ENCODE peak calls at places on chromosomes 11 and 22, in nine cellular contexts. U, G, I, J, F, E, Q, T and Z are unnamed samples.

GRCh38 chr11:57901756-57902155 is 121.9 kb upstream of the OR9Q1 start:
- DNase-seq in E (no peak), U (no peak), J (no peak), I (no peak), G (peak; percentile 4), T (no peak), F (no peak), Q (no peak), Z (no peak)

GRCh38 chr11:8913961-8914660 is 3.1 kb downstream of the AKIP1 start:
- DNase-seq in U (peak; percentile 64), G (no peak), T (no peak), F (peak; percentile 80), J (peak; percentile 54), E (no peak), I (peak; percentile 59), Q (peak; percentile 64), Z (peak; percentile 63)

GRCh38 chr22:23370251-23370650 is 189.9 kb downstream of the BCR start:
- DNase-seq in U (no peak), J (no peak), F (no peak), G (no peak), T (no peak), I (no peak), Q (no peak), E (no peak), Z (no peak)

GRCh38 chr11:62179995-62180394 is 10.0 kb upstream of the SCGB1D1 start:
- DNase-seq in G (no peak), I (no peak), F (no peak), U (no peak), E (peak; percentile 45), J (no peak), T (no peak), Q (no peak), Z (no peak)

GRCh38 chr11:112320668-112321067 is 60.0 kb upstream of the PLET1 start:
- DNase-seq in J (peak; percentile 88), E (peak; percentile 72), Q (no peak), G (no peak), F (no peak), I (peak; percentile 50), U (peak; percentile 93), T (peak; percentile 66), Z (peak; percentile 16)

GRCh38 chr11:18707811-18708340 is 9.3 kb downstream of the TMEM86A start:
- DNase-seq in Q (no peak), U (no peak), F (no peak), T (no peak), G (no peak), J (no peak), I (no peak), E (no peak), Z (no peak)

GRCh38 chr11:70462818-70463477 is 64.6 kb downstream of the CTTN start:
- DNase-seq in T (no peak), U (no peak), F (peak; percentile 25), I (no peak), J (no peak), G (no peak), E (no peak), Q (no peak), Z (no peak)

GRCh38 chr22:22753526-22754267 is 109.3 kb downstream of the GGTLC2 start:
- DNase-seq in F (peak; percentile 70), E (peak; percentile 27), U (peak; percentile 42), J (peak; percentile 2), Q (peak; percentile 70), T (no peak), I (no peak), G (no peak), Z (no peak)

GRCh38 chr11:17277024-17277584 is 565 bp downstream of the NUCB2 start:
- DNase-seq in J (peak; percentile 65), I (no peak), E (peak; percentile 16), Q (no peak), G (no peak), F (peak; percentile 87), U (peak; percentile 56), T (no peak), Z (no peak)

GRCh38 chr11:124611016-124611571 is at the start of gene PANX3:
- DNase-seq in E (no peak), I (no peak), G (no peak), T (no peak), Q (no peak), F (no peak), J (peak; percentile 52), U (no peak), Z (no peak)

GRCh38 chr22:38467904-38468760 is at the start of gene KDELR3:
- DNase-seq in T (peak; percentile 30), U (peak; percentile 83), Q (peak; percentile 57), G (no peak), F (peak; percentile 69), J (peak; percentile 76), I (peak; percentile 61), E (peak; percentile 46), Z (no peak)

GRCh38 chr11:96842731-96843130 is 452.9 kb downstream of the JRKL start:
- DNase-seq in I (no peak), J (no peak), E (no peak), F (no peak), T (no peak), Q (no peak), G (no peak), U (no peak), Z (no peak)

GRCh38 chr11:35549787-35550186 is 24.4 kb upstream of the PAMR1 start:
- DNase-seq in U (peak; percentile 87), G (no peak), Q (peak; percentile 34), E (no peak), I (peak; percentile 93), F (no peak), J (peak; percentile 99), T (peak; percentile 95), Z (no peak)

GRCh38 chr11:20113147-20113435 is 47.2 kb downstream of the DBX1 start:
- DNase-seq in Q (no peak), I (no peak), U (no peak), T (no peak), G (no peak), F (no peak), E (no peak), J (peak; percentile 69), Z (no peak)

GRCh38 chr11:94753630-94754029 is 14.5 kb upstream of the AMOTL1 start:
- DNase-seq in Q (no peak), I (no peak), U (no peak), G (no peak), T (no peak), E (no peak), J (no peak), F (no peak), Z (no peak)

GRCh38 chr11:34600339-34601084 is 20.4 kb upstream of the EHF start:
- DNase-seq in F (no peak), T (no peak), J (peak; percentile 64), Q (no peak), I (peak; percentile 37), G (no peak), E (peak; percentile 36), U (peak; percentile 61), Z (no peak)

GRCh38 chr11:14904745-14905103 is 12.7 kb upstream of the CYP2R1 start:
- DNase-seq in Q (peak; percentile 77), U (peak; percentile 76), T (no peak), F (peak; percentile 86), G (peak; percentile 2), E (peak; percentile 55), I (peak; percentile 64), J (peak; percentile 52), Z (peak; percentile 58)

DNA sequence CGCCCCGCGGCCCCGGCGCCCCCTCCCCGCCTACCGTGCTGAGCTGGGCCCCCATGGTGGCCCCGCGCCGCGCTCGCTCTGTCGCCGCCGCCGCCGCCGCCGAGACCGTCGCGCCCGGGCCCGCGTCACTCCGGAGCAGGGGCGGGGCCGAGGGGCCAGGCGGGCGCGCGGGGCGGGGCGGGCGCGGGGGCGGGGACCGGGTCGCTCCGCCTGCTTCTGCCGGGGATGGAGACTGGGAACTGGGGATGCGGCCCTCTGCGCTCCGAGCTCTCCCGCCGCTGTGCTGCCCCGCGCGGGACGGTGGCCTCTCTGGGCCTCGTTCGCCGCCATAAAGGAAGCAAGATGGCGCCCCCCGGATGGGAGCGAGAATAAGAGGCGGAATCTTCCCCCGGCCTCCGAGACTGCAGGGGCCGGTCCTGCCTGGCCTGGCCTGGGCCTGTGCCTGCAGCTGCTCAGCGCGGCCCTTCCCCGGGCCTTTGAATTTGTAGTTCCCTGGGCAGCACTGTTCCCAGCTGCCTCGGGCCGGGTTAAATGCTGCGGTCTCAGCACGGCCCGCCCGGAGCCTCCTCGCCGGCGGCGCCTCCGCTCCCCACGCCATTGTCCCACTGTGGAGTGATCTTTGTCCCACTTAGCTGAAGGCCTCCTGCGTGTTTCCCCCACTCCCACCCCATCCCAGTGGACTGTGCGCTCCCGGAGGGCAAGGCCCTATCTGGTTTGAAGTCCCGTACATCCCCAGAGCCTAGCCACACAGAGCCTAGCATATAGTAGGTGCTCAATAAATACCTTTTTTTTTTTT is at the start of gene CYB5R3:
- DNase-seq in F (peak; percentile 83), T (no peak), U (peak; percentile 90), G (peak; percentile 36), Q (peak; percentile 93), E (peak; percentile 78), I (peak; percentile 86), J (peak; percentile 82), Z (peak; percentile 83)
- TF ChIP-seq CTCF in F (no peak), T (no peak), U (no peak), G (no peak), Q (no peak), E (no peak), I (no peak), J (no peak), Z (peak; percentile 24)

DNA sequence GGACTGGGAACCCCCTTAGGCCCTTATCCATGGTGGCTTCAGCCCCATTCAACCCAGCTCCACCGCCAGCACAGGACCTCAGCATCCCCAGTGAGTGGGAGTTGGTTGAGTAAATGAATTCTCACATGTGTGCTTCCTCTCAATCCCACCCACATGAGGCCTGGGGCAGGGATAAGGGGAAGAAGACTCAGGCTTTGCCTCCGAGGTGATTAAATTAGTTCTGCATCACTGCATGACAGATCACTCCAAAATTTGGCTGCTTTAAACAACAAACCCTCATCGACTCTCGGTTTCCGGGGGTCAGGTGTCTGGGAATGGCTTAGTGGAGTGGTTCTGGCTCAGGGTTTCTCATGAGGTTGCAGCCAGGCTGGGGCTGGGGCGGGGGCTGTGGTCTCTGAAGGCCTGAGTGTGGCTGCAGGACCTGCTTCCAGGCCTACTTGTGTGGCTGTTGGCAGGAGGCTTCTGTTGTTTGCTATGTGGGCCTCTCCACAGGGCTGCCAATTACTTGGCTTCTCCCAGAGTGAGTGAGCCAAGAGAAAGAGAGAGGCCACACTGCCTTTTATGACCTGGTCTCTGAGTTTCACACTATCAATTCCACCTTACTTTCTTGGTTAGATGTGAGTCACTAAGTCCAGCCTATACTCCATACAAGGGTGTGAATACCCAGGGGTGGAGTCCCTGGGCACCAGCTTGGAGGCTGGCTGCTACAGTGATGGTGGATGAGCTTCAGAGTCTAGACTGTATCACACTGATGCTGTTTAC is 15.9 kb downstream of the MOGAT2 start:
- DNase-seq in Q (peak; percentile 39), F (no peak), U (no peak), J (peak; percentile 70), T (no peak), G (no peak), E (peak; percentile 13), I (no peak), Z (no peak)
- H3K4me3 ChIP-seq in Q (no peak overlapping the region), F (no peak overlapping the region), U (no peak overlapping the region), J (no peak overlapping the region), T (no peak overlapping the region), G (no peak overlapping the region), E (no peak overlapping the region), I (no peak overlapping the region), Z (no peak overlapping the region)

GRCh38 chr22:17754233-17754925 is 19.9 kb downstream of the BID start:
- DNase-seq in J (no peak), G (no peak), Q (peak; percentile 62), E (no peak), I (no peak), T (no peak), F (peak; percentile 41), U (no peak), Z (peak; percentile 11)
- TF ChIP-seq CTCF in J (no peak), G (no peak), Q (peak; percentile 51), E (no peak), I (peak; percentile 32), T (peak; percentile 5), F (peak; percentile 30), U (peak; percentile 26), Z (no peak)

GRCh38 chr22:41752011-41752975 is 48.2 kb upstream of the CCDC134 start:
- DNase-seq in Q (no peak), F (no peak), J (no peak), I (no peak), T (no peak), G (no peak), U (no peak), E (no peak), Z (no peak)
- H3K4me3 ChIP-seq in Q (no peak overlapping the region), F (no peak overlapping the region), J (no peak overlapping the region), I (no peak overlapping the region), T (no peak overlapping the region), G (no peak overlapping the region), U (no peak overlapping the region), E (no peak overlapping the region), Z (no peak overlapping the region)